ENCODE peak calls at places on chromosomes 12 and 14, in ten cellular contexts. One of them, this sample, is unnamed.

GRCh38 chr12:50788562-50788961 is 24.7 kb downstream of the ATF1 start:
- DNase-seq in pons: no peak
- DNase-seq in ACHN: no peak
- DNase-seq in stimulated activated CD4-positive, alpha-beta T cell treated with anti-CD3 and anti-CD28 coated beads, Interleukin-2, amount 100 ng/mL, for 24 hours: no peak
- DNase-seq in activated gamma-delta T cell: no peak
- DNase-seq in RWPE1: no peak
- DNase-seq in stomach: no peak
- DNase-seq in immature natural killer cell: no peak
- DNase-seq in frontal cortex: no peak
- DNase-seq in kidney epithelial cell: no peak
- DNase-seq in this sample: no peak

GRCh38 chr12:119229205-119229604 is 50.5 kb downstream of the HSPB8 start:
- DNase-seq in pons: no peak
- DNase-seq in ACHN: no peak
- DNase-seq in stimulated activated CD4-positive, alpha-beta T cell treated with anti-CD3 and anti-CD28 coated beads, Interleukin-2, amount 100 ng/mL, for 24 hours: no peak
- DNase-seq in activated gamma-delta T cell: no peak
- DNase-seq in RWPE1: no peak
- DNase-seq in stomach: no peak
- DNase-seq in immature natural killer cell: no peak
- DNase-seq in frontal cortex: no peak
- DNase-seq in kidney epithelial cell: no peak
- DNase-seq in this sample: no peak

GRCh38 chr12:66678640-66679268 is at the start of gene GRIP1:
- DNase-seq in pons: no peak
- DNase-seq in ACHN: no peak
- DNase-seq in stimulated activated CD4-positive, alpha-beta T cell treated with anti-CD3 and anti-CD28 coated beads, Interleukin-2, amount 100 ng/mL, for 24 hours: no peak
- DNase-seq in activated gamma-delta T cell: no peak
- DNase-seq in RWPE1: no peak
- DNase-seq in stomach: no peak
- DNase-seq in immature natural killer cell: no peak
- DNase-seq in frontal cortex: no peak
- DNase-seq in kidney epithelial cell: no peak
- DNase-seq in this sample: no peak

GRCh38 chr12:20101046-20101445 is 267.3 kb upstream of the PDE3A start:
- DNase-seq in pons: no peak
- DNase-seq in ACHN: no peak
- DNase-seq in stimulated activated CD4-positive, alpha-beta T cell treated with anti-CD3 and anti-CD28 coated beads, Interleukin-2, amount 100 ng/mL, for 24 hours: no peak
- DNase-seq in activated gamma-delta T cell: no peak
- DNase-seq in RWPE1: no peak
- DNase-seq in stomach: no peak
- DNase-seq in immature natural killer cell: no peak
- DNase-seq in frontal cortex: no peak
- DNase-seq in kidney epithelial cell: no peak
- DNase-seq in this sample: no peak

GRCh38 chr14:94054936-94055335 is 26.1 kb downstream of the DDX24 start:
- DNase-seq in pons: no peak
- DNase-seq in ACHN: no peak
- DNase-seq in stimulated activated CD4-positive, alpha-beta T cell treated with anti-CD3 and anti-CD28 coated beads, Interleukin-2, amount 100 ng/mL, for 24 hours: no peak
- DNase-seq in activated gamma-delta T cell: no peak
- DNase-seq in RWPE1: no peak
- DNase-seq in stomach: no peak
- DNase-seq in immature natural killer cell: no peak
- DNase-seq in frontal cortex: no peak
- DNase-seq in kidney epithelial cell: no peak
- DNase-seq in this sample: no peak

GRCh38 chr14:67317822-67318221 is 41.8 kb downstream of the ATP6V1D start:
- DNase-seq in pons: no peak
- DNase-seq in ACHN: no peak
- DNase-seq in stimulated activated CD4-positive, alpha-beta T cell treated with anti-CD3 and anti-CD28 coated beads, Interleukin-2, amount 100 ng/mL, for 24 hours: no peak
- DNase-seq in activated gamma-delta T cell: no peak
- DNase-seq in RWPE1: no peak
- DNase-seq in stomach: no peak
- DNase-seq in immature natural killer cell: no peak
- DNase-seq in frontal cortex: no peak
- DNase-seq in kidney epithelial cell: no peak
- DNase-seq in this sample: no peak

GRCh38 chr14:78170203-78170602 is at the start of gene NRXN3:
- DNase-seq in pons: peak
- DNase-seq in ACHN: peak
- DNase-seq in stimulated activated CD4-positive, alpha-beta T cell treated with anti-CD3 and anti-CD28 coated beads, Interleukin-2, amount 100 ng/mL, for 24 hours: no peak
- DNase-seq in activated gamma-delta T cell: no peak
- DNase-seq in RWPE1: no peak
- DNase-seq in stomach: no peak
- DNase-seq in immature natural killer cell: no peak
- DNase-seq in frontal cortex: no peak
- DNase-seq in kidney epithelial cell: no peak
- DNase-seq in this sample: no peak

GRCh38 chr12:51951843-51952722 is 584 bp downstream of the ACVR1B start:
- DNase-seq in pons: peak
- DNase-seq in ACHN: peak
- DNase-seq in stimulated activated CD4-positive, alpha-beta T cell treated with anti-CD3 and anti-CD28 coated beads, Interleukin-2, amount 100 ng/mL, for 24 hours: peak
- DNase-seq in activated gamma-delta T cell: no peak
- DNase-seq in RWPE1: peak
- DNase-seq in stomach: no peak
- DNase-seq in immature natural killer cell: no peak
- DNase-seq in frontal cortex: no peak
- DNase-seq in kidney epithelial cell: no peak
- DNase-seq in this sample: peak

GRCh38 chr14:73780896-73781295 is 66.7 kb upstream of the PNMA1 start:
- DNase-seq in pons: no peak
- DNase-seq in ACHN: no peak
- DNase-seq in stimulated activated CD4-positive, alpha-beta T cell treated with anti-CD3 and anti-CD28 coated beads, Interleukin-2, amount 100 ng/mL, for 24 hours: no peak
- DNase-seq in activated gamma-delta T cell: no peak
- DNase-seq in RWPE1: no peak
- DNase-seq in stomach: no peak
- DNase-seq in immature natural killer cell: no peak
- DNase-seq in frontal cortex: no peak
- DNase-seq in kidney epithelial cell: no peak
- DNase-seq in this sample: no peak

GRCh38 chr14:54356172-54356571 is 40.6 kb upstream of the CDKN3 start:
- DNase-seq in pons: no peak
- DNase-seq in ACHN: no peak
- DNase-seq in stimulated activated CD4-positive, alpha-beta T cell treated with anti-CD3 and anti-CD28 coated beads, Interleukin-2, amount 100 ng/mL, for 24 hours: no peak
- DNase-seq in activated gamma-delta T cell: no peak
- DNase-seq in RWPE1: peak
- DNase-seq in stomach: no peak
- DNase-seq in immature natural killer cell: no peak
- DNase-seq in frontal cortex: no peak
- DNase-seq in kidney epithelial cell: no peak
- DNase-seq in this sample: no peak